ENCODE peak calls at places on chromosomes 5 and 9, in nine cellular contexts. Y is left ventricle myocardium inferior, M is cardiac muscle cell, X is heart left ventricle, G is GM23338, E is right lobe of liver, W is mammary epithelial cell, O is dorsolateral prefrontal cortex, L is keratinocyte. C is an unnamed sample.
A peak's percentile ranks its signal among the peaks of the same experiment; 100 is the strongest.

GRCh38 chr9:26760675-26761074 is 131.9 kb downstream of the CAAP1 start:
- DNase-seq in O (no peak), X (no peak), W (no peak), Y (no peak), L (no peak), G (no peak), E (no peak), M (no peak), C (no peak)

GRCh38 chr9:78121488-78121887 is 89.9 kb upstream of the GNAQ start:
- DNase-seq in M (peak; percentile 75), G (peak; percentile 77), X (peak; percentile 48), O (peak; percentile 60), L (no peak), W (peak; percentile 54), E (peak; percentile 65), Y (peak; percentile 45), C (peak; percentile 43)

GRCh38 chr5:96734871-96735325 is 72.7 kb downstream of the CAST start:
- DNase-seq in M (peak; percentile 71), L (peak; percentile 55), G (peak; percentile 21), O (no peak), E (no peak), X (no peak), W (peak; percentile 71), Y (no peak), C (no peak)

GRCh38 chr9:68643901-68644809 is 60.9 kb upstream of the PIP5K1B start:
- DNase-seq in E (no peak), L (no peak), Y (no peak), X (no peak), O (no peak), W (no peak), M (no peak), G (peak; percentile 74), C (no peak)

GRCh38 chr9:15746905-15747304 is 194.1 kb downstream of the CCDC171 start:
- DNase-seq in W (no peak), M (no peak), G (peak; percentile 22), L (no peak), O (no peak), E (no peak), X (no peak), Y (no peak), C (no peak)

GRCh38 chr5:153209016-153209415 is 281.5 kb upstream of the GRIA1 start:
- DNase-seq in E (no peak), L (no peak), M (no peak), O (no peak), X (no peak), G (no peak), W (peak; percentile 34), Y (no peak), C (no peak)

GRCh38 chr5:39599721-39600431 is 175.1 kb upstream of the DAB2 start:
- DNase-seq in O (no peak), E (no peak), L (no peak), X (no peak), Y (no peak), G (peak; percentile 24), W (peak; percentile 42), M (peak; percentile 78), C (peak; percentile 20)

GRCh38 chr5:98905857-98906688 is 22.7 kb downstream of the CHD1 start:
- DNase-seq in Y (no peak), E (no peak), L (no peak), O (no peak), X (no peak), W (peak; percentile 32), G (peak; percentile 72), M (peak; percentile 66), C (peak; percentile 27)

GRCh38 chr5:98513378-98513777 is 260.1 kb upstream of the RGMB start:
- DNase-seq in O (no peak), G (peak; percentile 36), Y (no peak), X (no peak), E (no peak), M (no peak), L (no peak), W (no peak), C (no peak)

GRCh38 chr9:35096035-35096849 is at the start of gene PIGO:
- DNase-seq in E (peak; percentile 93), X (peak; percentile 94), G (peak; percentile 94), O (peak; percentile 91), M (peak; percentile 86), Y (peak; percentile 89), W (peak; percentile 84), L (no peak), C (peak; percentile 87)

GRCh38 chr5:68182534-68182933 is 33.0 kb upstream of the PIK3R1 start:
- DNase-seq in E (peak; percentile 64), L (no peak), Y (no peak), X (no peak), W (no peak), M (no peak), O (no peak), G (no peak), C (no peak)

GRCh38 chr5:54440456-54440893 is 15.0 kb upstream of the HSPB3 start:
- DNase-seq in W (peak; percentile 26), G (no peak), L (no peak), Y (no peak), X (no peak), E (no peak), O (no peak), M (no peak), C (no peak)
- H3K27ac ChIP-seq in W (peak overlapping the region; percentile 24), G (no peak overlapping the region), L (peak overlapping the region; percentile 18), Y (no peak overlapping the region), X (no peak overlapping the region), E (no peak overlapping the region), O (peak overlapping the region; percentile 36), M (no peak overlapping the region), C (no peak overlapping the region)

GRCh38 chr9:134814598-134815215 is 65.9 kb upstream of the FCN2 start:
- DNase-seq in G (no peak), W (peak; percentile 9), Y (no peak), E (no peak), O (no peak), L (no peak), X (no peak), M (no peak), C (peak; percentile 82)

GRCh38 chr9:134813841-134814240 is 66.8 kb upstream of the FCN2 start:
- DNase-seq in E (no peak), Y (no peak), G (no peak), L (no peak), M (no peak), W (no peak), O (no peak), X (no peak), C (no peak)

GRCh38 chr9:134818000-134818568 is 62.5 kb upstream of the FCN2 start:
- DNase-seq in W (no peak), M (no peak), X (no peak), E (no peak), G (no peak), L (no peak), O (no peak), Y (no peak), C (no peak)

GRCh38 chr9:134816264-134816663 is 64.3 kb upstream of the FCN2 start:
- DNase-seq in M (no peak), X (no peak), G (no peak), W (no peak), E (no peak), O (no peak), Y (no peak), L (no peak), C (no peak)

DNA sequence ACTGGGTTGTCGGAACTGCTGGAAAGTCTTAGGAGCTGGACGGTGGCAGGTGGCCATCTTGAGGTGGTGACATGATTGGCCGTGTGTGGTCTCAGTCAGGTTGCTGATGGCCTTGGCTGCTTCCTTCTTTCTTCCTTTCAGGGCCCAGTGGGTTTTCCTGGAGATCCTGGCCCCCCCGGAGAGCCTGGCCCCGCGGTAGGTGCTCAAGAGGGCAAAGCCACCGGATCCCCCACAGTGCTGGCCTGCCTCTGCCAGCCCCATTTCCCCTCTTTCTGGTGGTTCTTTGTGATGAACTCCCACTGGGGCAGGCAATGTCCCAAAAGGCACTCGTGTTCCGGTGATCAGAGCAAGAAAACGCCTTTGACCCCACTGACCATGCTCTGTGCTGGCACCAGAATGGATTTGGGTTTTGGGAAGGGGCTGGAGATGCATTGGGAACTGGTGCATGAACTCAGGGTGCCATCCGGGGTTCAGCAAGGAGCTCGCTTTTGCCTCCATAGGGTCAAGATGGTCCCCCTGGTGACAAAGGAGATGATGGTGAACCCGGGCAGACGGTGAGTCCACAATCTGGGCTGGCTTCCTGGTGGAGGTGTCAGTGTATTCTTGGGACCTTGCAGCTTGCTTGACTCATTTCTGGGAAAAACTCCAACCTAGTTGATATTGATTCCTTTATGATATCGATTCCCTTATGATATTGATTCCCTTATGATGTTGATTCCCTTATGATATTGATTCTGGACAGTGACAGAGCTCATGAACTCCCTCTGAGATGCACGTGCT is 65.0 kb upstream of the FCN2 start:
- DNase-seq in E (no peak), O (no peak), W (no peak), M (no peak), Y (no peak), L (no peak), G (no peak), X (no peak), C (no peak)
- TF ChIP-seq CTCF in E (no peak), O (no peak), W (no peak), M (no peak), Y (no peak), L (no peak), G (no peak), X (no peak), C (no peak)

GRCh38 chr5:150496534-150496933 is 11.4 kb upstream of the NDST1 start:
- DNase-seq in Y (no peak), E (no peak), W (no peak), G (no peak), X (no peak), L (no peak), M (no peak), O (no peak), C (no peak)
- H3K27ac ChIP-seq in Y (peak overlapping the region; percentile 90), E (peak overlapping the region; percentile 47), W (no peak overlapping the region), G (peak overlapping the region; percentile 39), X (peak overlapping the region; percentile 88), L (peak overlapping the region; percentile 44), M (peak overlapping the region; percentile 83), O (peak overlapping the region; percentile 100), C (peak overlapping the region; percentile 97)

GRCh38 chr5:142222881-142223558 is 101.8 kb downstream of the SPRY4 start:
- DNase-seq in Y (no peak), O (no peak), X (no peak), E (no peak), L (no peak), G (peak; percentile 50), W (no peak), M (no peak), C (no peak)
- TF ChIP-seq CTCF in Y (no peak), O (no peak), X (no peak), E (no peak), L (no peak), G (peak; percentile 30), W (no peak), M (no peak), C (no peak)

DNA sequence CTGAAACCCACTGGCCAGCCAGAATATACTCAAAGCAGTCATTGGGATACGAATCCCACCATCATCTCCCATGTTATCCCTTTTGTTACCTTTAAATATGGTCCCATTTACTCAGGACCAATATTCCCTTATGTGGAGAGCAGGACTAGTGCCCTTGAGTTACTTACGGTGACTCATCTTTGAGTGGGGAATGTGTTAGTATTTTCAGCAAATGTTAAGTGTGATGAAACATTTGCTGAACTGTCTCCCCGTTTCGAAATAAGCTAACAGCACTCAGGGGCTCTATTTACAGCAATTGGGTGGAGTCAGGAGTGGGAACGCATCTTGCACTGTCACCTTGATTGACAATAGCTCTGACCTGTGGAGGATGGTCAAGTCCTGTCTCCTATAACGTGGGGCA is 67.4 kb downstream of the CTSL start:
- DNase-seq in L (no peak), X (no peak), M (peak; percentile 93), Y (no peak), O (no peak), G (no peak), W (peak; percentile 70), E (peak; percentile 55), C (peak; percentile 75)
- H3K27ac ChIP-seq in L (no peak overlapping the region), X (peak overlapping the region; percentile 59), M (no peak overlapping the region), Y (peak overlapping the region; percentile 77), O (no peak overlapping the region), G (no peak overlapping the region), W (no peak overlapping the region), E (peak overlapping the region; percentile 74), C (peak overlapping the region; percentile 69)

C was measured in RWPE1.